ENCODE peak calls at places on chromosome X, in ten cellular contexts. One of them, this sample, is unnamed.

GRCh38 chrX:57103489-57103888 is 17.9 kb downstream of the SPIN2B start:
- DNase-seq in fibroblast of mammary gland: no peak
- DNase-seq in CD4-positive, CD25-positive, alpha-beta regulatory T cell: no peak
- DNase-seq in spleen: no peak
- DNase-seq in ovary: no peak
- DNase-seq in stomach: no peak
- DNase-seq in fibroblast of villous mesenchyme: no peak
- DNase-seq in hepatocyte: no peak
- DNase-seq in epithelial cell of esophagus: no peak
- DNase-seq in skeletal muscle cell: no peak
- DNase-seq in this sample: no peak

GRCh38 chrX:17377047-17377692 is 2.2 kb downstream of the NHS start:
- DNase-seq in fibroblast of mammary gland: peak; percentile 53
- DNase-seq in CD4-positive, CD25-positive, alpha-beta regulatory T cell: peak; percentile 1
- DNase-seq in spleen: no peak
- DNase-seq in ovary: peak; percentile 59
- DNase-seq in stomach: peak; percentile 48
- DNase-seq in fibroblast of villous mesenchyme: peak; percentile 43
- DNase-seq in hepatocyte: peak; percentile 63
- DNase-seq in epithelial cell of esophagus: peak; percentile 81
- DNase-seq in skeletal muscle cell: no peak
- DNase-seq in this sample: no peak

GRCh38 chrX:96438803-96439202 is 245.8 kb upstream of the DIAPH2 start:
- DNase-seq in fibroblast of mammary gland: peak; percentile 49
- DNase-seq in CD4-positive, CD25-positive, alpha-beta regulatory T cell: no peak
- DNase-seq in spleen: no peak
- DNase-seq in ovary: no peak
- DNase-seq in stomach: no peak
- DNase-seq in fibroblast of villous mesenchyme: peak; percentile 3
- DNase-seq in hepatocyte: no peak
- DNase-seq in epithelial cell of esophagus: no peak
- DNase-seq in skeletal muscle cell: no peak
- DNase-seq in this sample: no peak

GRCh38 chrX:24178441-24178840 is 28.9 kb downstream of the ZFX start:
- DNase-seq in fibroblast of mammary gland: no peak
- DNase-seq in CD4-positive, CD25-positive, alpha-beta regulatory T cell: no peak
- DNase-seq in spleen: no peak
- DNase-seq in ovary: no peak
- DNase-seq in stomach: no peak
- DNase-seq in fibroblast of villous mesenchyme: no peak
- DNase-seq in hepatocyte: no peak
- DNase-seq in epithelial cell of esophagus: no peak
- DNase-seq in skeletal muscle cell: no peak
- DNase-seq in this sample: no peak

GRCh38 chrX:77493677-77494553 is 46.7 kb downstream of the FGF16 start:
- DNase-seq in fibroblast of mammary gland: peak; percentile 47
- DNase-seq in CD4-positive, CD25-positive, alpha-beta regulatory T cell: no peak
- DNase-seq in spleen: no peak
- DNase-seq in ovary: no peak
- DNase-seq in stomach: no peak
- DNase-seq in fibroblast of villous mesenchyme: peak; percentile 81
- DNase-seq in hepatocyte: peak; percentile 75
- DNase-seq in epithelial cell of esophagus: peak; percentile 49
- DNase-seq in skeletal muscle cell: peak; percentile 38
- DNase-seq in this sample: peak; percentile 92

GRCh38 chrX:94178145-94178790 is 504.3 kb downstream of the FAM133A start:
- DNase-seq in fibroblast of mammary gland: peak; percentile 4
- DNase-seq in CD4-positive, CD25-positive, alpha-beta regulatory T cell: no peak
- DNase-seq in spleen: no peak
- DNase-seq in ovary: no peak
- DNase-seq in stomach: no peak
- DNase-seq in fibroblast of villous mesenchyme: peak; percentile 0
- DNase-seq in hepatocyte: peak; percentile 30
- DNase-seq in epithelial cell of esophagus: peak; percentile 42
- DNase-seq in skeletal muscle cell: no peak
- DNase-seq in this sample: peak; percentile 0

GRCh38 chrX:138745215-138745614 is 33.7 kb upstream of the FGF13 start:
- DNase-seq in fibroblast of mammary gland: peak; percentile 62
- DNase-seq in CD4-positive, CD25-positive, alpha-beta regulatory T cell: peak; percentile 55
- DNase-seq in spleen: no peak
- DNase-seq in ovary: peak; percentile 19
- DNase-seq in stomach: no peak
- DNase-seq in fibroblast of villous mesenchyme: peak; percentile 43
- DNase-seq in hepatocyte: peak; percentile 72
- DNase-seq in epithelial cell of esophagus: peak; percentile 55
- DNase-seq in skeletal muscle cell: peak; percentile 7
- DNase-seq in this sample: peak; percentile 76

GRCh38 chrX:115251458-115252233 is 17.8 kb upstream of the LRCH2 start:
- DNase-seq in fibroblast of mammary gland: no peak
- DNase-seq in CD4-positive, CD25-positive, alpha-beta regulatory T cell: no peak
- DNase-seq in spleen: no peak
- DNase-seq in ovary: no peak
- DNase-seq in stomach: no peak
- DNase-seq in fibroblast of villous mesenchyme: no peak
- DNase-seq in hepatocyte: no peak
- DNase-seq in epithelial cell of esophagus: no peak
- DNase-seq in skeletal muscle cell: no peak
- DNase-seq in this sample: no peak

GRCh38 chrX:1325515-1326116 is 11.0 kb upstream of the IL3RA start:
- DNase-seq in fibroblast of mammary gland: no peak
- DNase-seq in CD4-positive, CD25-positive, alpha-beta regulatory T cell: no peak
- DNase-seq in spleen: no peak
- DNase-seq in ovary: no peak
- DNase-seq in stomach: no peak
- DNase-seq in fibroblast of villous mesenchyme: no peak
- DNase-seq in hepatocyte: no peak
- DNase-seq in epithelial cell of esophagus: no peak
- DNase-seq in skeletal muscle cell: no peak
- DNase-seq in this sample: no peak

GRCh38 chrX:1323315-1323714 is 13.3 kb upstream of the IL3RA start:
- DNase-seq in fibroblast of mammary gland: no peak
- DNase-seq in CD4-positive, CD25-positive, alpha-beta regulatory T cell: peak; percentile 75
- DNase-seq in spleen: peak; percentile 80
- DNase-seq in ovary: no peak
- DNase-seq in stomach: peak; percentile 32
- DNase-seq in fibroblast of villous mesenchyme: no peak
- DNase-seq in hepatocyte: peak; percentile 58
- DNase-seq in epithelial cell of esophagus: no peak
- DNase-seq in skeletal muscle cell: no peak
- DNase-seq in this sample: peak; percentile 57

GRCh38 chrX:1330605-1331004 is 6.0 kb upstream of the IL3RA start:
- DNase-seq in fibroblast of mammary gland: no peak
- DNase-seq in CD4-positive, CD25-positive, alpha-beta regulatory T cell: no peak
- DNase-seq in spleen: no peak
- DNase-seq in ovary: no peak
- DNase-seq in stomach: no peak
- DNase-seq in fibroblast of villous mesenchyme: no peak
- DNase-seq in hepatocyte: no peak
- DNase-seq in epithelial cell of esophagus: no peak
- DNase-seq in skeletal muscle cell: no peak
- DNase-seq in this sample: no peak

GRCh38 chrX:1322393-1322792 is 14.2 kb upstream of the IL3RA start:
- DNase-seq in fibroblast of mammary gland: no peak
- DNase-seq in CD4-positive, CD25-positive, alpha-beta regulatory T cell: no peak
- DNase-seq in spleen: no peak
- DNase-seq in ovary: no peak
- DNase-seq in stomach: no peak
- DNase-seq in fibroblast of villous mesenchyme: no peak
- DNase-seq in hepatocyte: no peak
- DNase-seq in epithelial cell of esophagus: no peak
- DNase-seq in skeletal muscle cell: no peak
- DNase-seq in this sample: no peak

DNA sequence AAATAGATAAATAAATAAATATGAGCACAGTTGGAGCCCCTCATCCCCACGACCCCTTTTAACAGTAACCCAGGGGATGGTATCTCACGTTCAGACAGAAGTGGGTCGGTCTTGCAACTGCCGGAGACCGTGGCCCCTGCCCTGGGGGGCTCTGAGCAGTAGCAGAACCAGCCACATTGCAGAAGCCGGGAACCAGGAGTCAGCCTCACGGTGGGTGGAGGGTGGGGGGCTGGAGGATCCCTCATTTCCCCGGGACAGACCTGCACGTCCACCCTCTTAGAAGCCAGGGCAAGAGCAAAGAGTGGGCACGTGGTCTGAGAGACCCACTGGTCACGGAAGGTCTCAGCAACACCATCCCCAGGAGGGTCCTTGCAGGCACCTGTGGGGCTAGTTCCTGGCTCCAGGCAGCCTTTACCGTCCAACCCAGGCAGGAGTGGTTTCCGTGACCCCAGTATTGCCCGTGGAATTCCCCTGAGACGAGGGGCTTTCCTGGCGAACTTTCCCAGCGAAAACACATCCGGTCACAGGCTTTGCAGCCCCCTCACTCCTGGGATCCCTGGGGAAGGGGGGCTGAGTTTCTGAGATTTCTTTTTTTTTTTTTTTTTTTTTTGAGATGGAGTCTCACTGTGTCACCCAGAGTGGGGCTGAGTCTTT is 8.8 kb upstream of the IL3RA start:
- DNase-seq in fibroblast of mammary gland: no peak
- DNase-seq in CD4-positive, CD25-positive, alpha-beta regulatory T cell: no peak
- DNase-seq in spleen: no peak
- DNase-seq in ovary: no peak
- DNase-seq in stomach: no peak
- DNase-seq in fibroblast of villous mesenchyme: no peak
- DNase-seq in hepatocyte: no peak
- DNase-seq in epithelial cell of esophagus: no peak
- DNase-seq in skeletal muscle cell: no peak
- DNase-seq in this sample: no peak
- H3K4me3 ChIP-seq in fibroblast of mammary gland: no peak overlapping the region
- H3K4me3 ChIP-seq in CD4-positive, CD25-positive, alpha-beta regulatory T cell: no peak overlapping the region
- H3K4me3 ChIP-seq in spleen: no peak overlapping the region
- H3K4me3 ChIP-seq in ovary: no peak overlapping the region
- H3K4me3 ChIP-seq in stomach: no peak overlapping the region
- H3K4me3 ChIP-seq in fibroblast of villous mesenchyme: no peak overlapping the region
- H3K4me3 ChIP-seq in hepatocyte: no peak overlapping the region
- H3K4me3 ChIP-seq in epithelial cell of esophagus: no peak overlapping the region
- H3K4me3 ChIP-seq in skeletal muscle cell: no peak overlapping the region
- H3K4me3 ChIP-seq in this sample: no peak overlapping the region

GRCh38 chrX:104310084-104310483 is 55.4 kb upstream of the ESX1 start:
- DNase-seq in fibroblast of mammary gland: peak; percentile 60
- DNase-seq in CD4-positive, CD25-positive, alpha-beta regulatory T cell: no peak
- DNase-seq in spleen: no peak
- DNase-seq in ovary: no peak
- DNase-seq in stomach: no peak
- DNase-seq in fibroblast of villous mesenchyme: peak; percentile 41
- DNase-seq in hepatocyte: no peak
- DNase-seq in epithelial cell of esophagus: peak; percentile 37
- DNase-seq in skeletal muscle cell: no peak
- DNase-seq in this sample: peak; percentile 43
- H3K4me3 ChIP-seq in fibroblast of mammary gland: no peak overlapping the region
- H3K4me3 ChIP-seq in CD4-positive, CD25-positive, alpha-beta regulatory T cell: no peak overlapping the region
- H3K4me3 ChIP-seq in spleen: no peak overlapping the region
- H3K4me3 ChIP-seq in ovary: no peak overlapping the region
- H3K4me3 ChIP-seq in stomach: no peak overlapping the region
- H3K4me3 ChIP-seq in fibroblast of villous mesenchyme: peak overlapping the region; percentile 26
- H3K4me3 ChIP-seq in hepatocyte: no peak overlapping the region
- H3K4me3 ChIP-seq in epithelial cell of esophagus: no peak overlapping the region
- H3K4me3 ChIP-seq in skeletal muscle cell: peak overlapping the region; percentile 25
- H3K4me3 ChIP-seq in this sample: no peak overlapping the region

GRCh38 chrX:28582494-28582893 is 4.8 kb upstream of the IL1RAPL1 start:
- DNase-seq in fibroblast of mammary gland: no peak
- DNase-seq in CD4-positive, CD25-positive, alpha-beta regulatory T cell: no peak
- DNase-seq in spleen: no peak
- DNase-seq in ovary: no peak
- DNase-seq in stomach: no peak
- DNase-seq in fibroblast of villous mesenchyme: no peak
- DNase-seq in hepatocyte: no peak
- DNase-seq in epithelial cell of esophagus: no peak
- DNase-seq in skeletal muscle cell: no peak
- DNase-seq in this sample: no peak

GRCh38 chrX:28584025-28584424 is 3.2 kb upstream of the IL1RAPL1 start:
- DNase-seq in fibroblast of mammary gland: no peak
- DNase-seq in CD4-positive, CD25-positive, alpha-beta regulatory T cell: no peak
- DNase-seq in spleen: no peak
- DNase-seq in ovary: no peak
- DNase-seq in stomach: no peak
- DNase-seq in fibroblast of villous mesenchyme: no peak
- DNase-seq in hepatocyte: no peak
- DNase-seq in epithelial cell of esophagus: no peak
- DNase-seq in skeletal muscle cell: no peak
- DNase-seq in this sample: no peak

GRCh38 chrX:28586891-28587635 is at the start of gene IL1RAPL1:
- DNase-seq in fibroblast of mammary gland: peak; percentile 31
- DNase-seq in CD4-positive, CD25-positive, alpha-beta regulatory T cell: no peak
- DNase-seq in spleen: no peak
- DNase-seq in ovary: peak; percentile 18
- DNase-seq in stomach: no peak
- DNase-seq in fibroblast of villous mesenchyme: peak; percentile 33
- DNase-seq in hepatocyte: peak; percentile 52
- DNase-seq in epithelial cell of esophagus: peak; percentile 24
- DNase-seq in skeletal muscle cell: peak; percentile 18
- DNase-seq in this sample: peak; percentile 41

GRCh38 chrX:28586291-28586690 is 955 bp upstream of the IL1RAPL1 start:
- DNase-seq in fibroblast of mammary gland: no peak
- DNase-seq in CD4-positive, CD25-positive, alpha-beta regulatory T cell: no peak
- DNase-seq in spleen: no peak
- DNase-seq in ovary: peak; percentile 23
- DNase-seq in stomach: no peak
- DNase-seq in fibroblast of villous mesenchyme: peak; percentile 4
- DNase-seq in hepatocyte: peak; percentile 32
- DNase-seq in epithelial cell of esophagus: peak; percentile 1
- DNase-seq in skeletal muscle cell: no peak
- DNase-seq in this sample: peak; percentile 1

DNA sequence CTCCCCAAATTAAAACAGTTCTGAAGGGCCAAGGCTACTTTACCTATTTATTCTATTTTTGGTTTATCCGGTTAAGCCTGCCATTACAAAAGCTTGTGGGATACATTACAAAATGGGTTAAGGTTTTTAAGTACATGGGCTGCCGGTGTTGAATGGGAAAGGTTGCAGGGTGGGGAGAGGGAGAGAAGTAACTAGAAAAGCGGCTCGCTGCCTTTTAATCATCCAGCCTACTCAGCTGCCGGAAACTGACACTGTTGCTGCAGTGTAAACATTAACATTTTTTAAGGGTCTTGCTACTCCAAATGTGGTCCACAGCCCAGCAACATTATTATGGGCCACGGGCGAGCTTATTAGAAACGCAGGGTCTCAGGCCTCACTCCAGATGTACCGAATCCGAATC is 1.5 kb upstream of the IL1RAPL1 start:
- DNase-seq in fibroblast of mammary gland: no peak
- DNase-seq in CD4-positive, CD25-positive, alpha-beta regulatory T cell: no peak
- DNase-seq in spleen: no peak
- DNase-seq in ovary: no peak
- DNase-seq in stomach: no peak
- DNase-seq in fibroblast of villous mesenchyme: no peak
- DNase-seq in hepatocyte: no peak
- DNase-seq in epithelial cell of esophagus: no peak
- DNase-seq in skeletal muscle cell: no peak
- DNase-seq in this sample: no peak
- H3K4me3 ChIP-seq in fibroblast of mammary gland: no peak overlapping the region
- H3K4me3 ChIP-seq in CD4-positive, CD25-positive, alpha-beta regulatory T cell: no peak overlapping the region
- H3K4me3 ChIP-seq in spleen: no peak overlapping the region
- H3K4me3 ChIP-seq in ovary: no peak overlapping the region
- H3K4me3 ChIP-seq in stomach: peak overlapping the region; percentile 34
- H3K4me3 ChIP-seq in fibroblast of villous mesenchyme: peak overlapping the region; percentile 43
- H3K4me3 ChIP-seq in hepatocyte: peak overlapping the region; percentile 44
- H3K4me3 ChIP-seq in epithelial cell of esophagus: no peak overlapping the region
- H3K4me3 ChIP-seq in skeletal muscle cell: peak overlapping the region; percentile 45
- H3K4me3 ChIP-seq in this sample: no peak overlapping the region

DNA sequence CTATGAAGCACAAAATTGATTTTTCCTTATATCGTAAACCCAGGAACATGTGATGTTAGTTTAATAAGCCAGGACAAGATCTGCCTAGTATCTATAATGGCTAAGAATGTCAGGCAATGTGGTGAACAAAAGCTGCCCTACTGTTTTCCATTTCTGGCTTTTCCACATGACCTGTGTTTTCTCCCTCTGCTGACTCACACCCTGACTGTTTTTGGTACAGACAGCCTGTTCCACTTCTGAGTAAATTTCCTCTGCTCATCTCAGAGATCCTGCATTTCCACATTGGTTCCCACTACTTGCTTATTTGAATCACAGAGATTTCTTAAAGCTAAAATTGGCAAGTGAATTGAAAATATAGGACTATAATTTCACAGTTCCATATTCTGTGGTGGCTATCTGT is 9.2 kb downstream of the NOX1 start:
- DNase-seq in fibroblast of mammary gland: peak; percentile 64
- DNase-seq in CD4-positive, CD25-positive, alpha-beta regulatory T cell: no peak
- DNase-seq in spleen: no peak
- DNase-seq in ovary: no peak
- DNase-seq in stomach: no peak
- DNase-seq in fibroblast of villous mesenchyme: peak; percentile 66
- DNase-seq in hepatocyte: no peak
- DNase-seq in epithelial cell of esophagus: peak; percentile 42
- DNase-seq in skeletal muscle cell: peak; percentile 13
- DNase-seq in this sample: no peak
- H3K4me3 ChIP-seq in fibroblast of mammary gland: no peak overlapping the region
- H3K4me3 ChIP-seq in CD4-positive, CD25-positive, alpha-beta regulatory T cell: no peak overlapping the region
- H3K4me3 ChIP-seq in spleen: no peak overlapping the region
- H3K4me3 ChIP-seq in ovary: no peak overlapping the region
- H3K4me3 ChIP-seq in stomach: no peak overlapping the region
- H3K4me3 ChIP-seq in fibroblast of villous mesenchyme: no peak overlapping the region
- H3K4me3 ChIP-seq in hepatocyte: no peak overlapping the region
- H3K4me3 ChIP-seq in epithelial cell of esophagus: no peak overlapping the region
- H3K4me3 ChIP-seq in skeletal muscle cell: no peak overlapping the region
- H3K4me3 ChIP-seq in this sample: no peak overlapping the region